ENCODE peak calls at places on chromosome 4, in seven cellular contexts. One of them, this sample, is unnamed.

GRCh38 chr4:181784881-181785280 is 458.3 kb upstream of the TENM3 start:
- DNase-seq in kidney: no peak
- DNase-seq in esophagus muscularis mucosa: no peak
- DNase-seq in RPMI8226: no peak
- DNase-seq in right cardiac atrium: no peak
- DNase-seq in LHCN-M2: no peak
- DNase-seq in amygdala: no peak
- DNase-seq in this sample: no peak

GRCh38 chr4:120399846-120400245 is 333.2 kb upstream of the MAD2L1 start:
- DNase-seq in RPMI8226: no peak
- DNase-seq in kidney: no peak
- DNase-seq in amygdala: no peak
- DNase-seq in right cardiac atrium: no peak
- DNase-seq in LHCN-M2: no peak
- DNase-seq in esophagus muscularis mucosa: no peak
- DNase-seq in this sample: no peak

GRCh38 chr4:171676555-171677215 is 136.5 kb upstream of the GALNTL6 start:
- DNase-seq in RPMI8226: no peak
- DNase-seq in amygdala: no peak
- DNase-seq in LHCN-M2: no peak
- DNase-seq in right cardiac atrium: no peak
- DNase-seq in kidney: no peak
- DNase-seq in esophagus muscularis mucosa: no peak
- DNase-seq in this sample: peak; percentile 18

GRCh38 chr4:8478801-8479744 is 38.5 kb downstream of the TRMT44 start:
- DNase-seq in kidney: no peak
- DNase-seq in RPMI8226: no peak
- DNase-seq in amygdala: no peak
- DNase-seq in right cardiac atrium: no peak
- DNase-seq in LHCN-M2: no peak
- DNase-seq in esophagus muscularis mucosa: no peak
- DNase-seq in this sample: no peak

GRCh38 chr4:114132830-114133229 is 153.4 kb upstream of the ARSJ start:
- DNase-seq in LHCN-M2: peak; percentile 20
- DNase-seq in esophagus muscularis mucosa: no peak
- DNase-seq in RPMI8226: no peak
- DNase-seq in right cardiac atrium: no peak
- DNase-seq in amygdala: no peak
- DNase-seq in kidney: no peak
- DNase-seq in this sample: no peak

GRCh38 chr4:92064574-92064973 is 239.2 kb upstream of the GRID2 start:
- DNase-seq in LHCN-M2: no peak
- DNase-seq in RPMI8226: no peak
- DNase-seq in amygdala: no peak
- DNase-seq in kidney: no peak
- DNase-seq in esophagus muscularis mucosa: no peak
- DNase-seq in right cardiac atrium: no peak
- DNase-seq in this sample: no peak

GRCh38 chr4:89619230-89619962 is 217.6 kb downstream of the SNCA start:
- DNase-seq in kidney: no peak
- DNase-seq in right cardiac atrium: no peak
- DNase-seq in RPMI8226: no peak
- DNase-seq in LHCN-M2: no peak
- DNase-seq in esophagus muscularis mucosa: no peak
- DNase-seq in amygdala: no peak
- DNase-seq in this sample: no peak

GRCh38 chr4:169117591-169118081 is 107.6 kb upstream of the CBR4 start:
- DNase-seq in LHCN-M2: peak; percentile 57
- DNase-seq in amygdala: no peak
- DNase-seq in RPMI8226: no peak
- DNase-seq in kidney: no peak
- DNase-seq in right cardiac atrium: no peak
- DNase-seq in esophagus muscularis mucosa: no peak
- DNase-seq in this sample: no peak

GRCh38 chr4:129111919-129112318 is 16.0 kb downstream of the C4orf33 start:
- DNase-seq in esophagus muscularis mucosa: no peak
- DNase-seq in RPMI8226: no peak
- DNase-seq in amygdala: no peak
- DNase-seq in kidney: no peak
- DNase-seq in LHCN-M2: no peak
- DNase-seq in right cardiac atrium: no peak
- DNase-seq in this sample: no peak

GRCh38 chr4:175066923-175067627 is 148.9 kb downstream of the ADAM29 start:
- DNase-seq in kidney: no peak
- DNase-seq in right cardiac atrium: no peak
- DNase-seq in RPMI8226: peak; percentile 56
- DNase-seq in amygdala: no peak
- DNase-seq in LHCN-M2: no peak
- DNase-seq in esophagus muscularis mucosa: no peak
- DNase-seq in this sample: no peak

GRCh38 chr4:26803462-26803861 is 57.2 kb upstream of the STIM2 start:
- DNase-seq in LHCN-M2: peak; percentile 96
- DNase-seq in esophagus muscularis mucosa: peak; percentile 84
- DNase-seq in amygdala: peak; percentile 16
- DNase-seq in right cardiac atrium: no peak
- DNase-seq in RPMI8226: no peak
- DNase-seq in kidney: no peak
- DNase-seq in this sample: no peak

GRCh38 chr4:183354213-183354612 is 32.0 kb upstream of the CLDN24 start:
- DNase-seq in right cardiac atrium: no peak
- DNase-seq in kidney: no peak
- DNase-seq in esophagus muscularis mucosa: no peak
- DNase-seq in RPMI8226: no peak
- DNase-seq in amygdala: no peak
- DNase-seq in LHCN-M2: no peak
- DNase-seq in this sample: no peak

GRCh38 chr4:67014592-67014991 is 530.7 kb downstream of the CENPC start:
- DNase-seq in esophagus muscularis mucosa: no peak
- DNase-seq in kidney: no peak
- DNase-seq in RPMI8226: no peak
- DNase-seq in LHCN-M2: no peak
- DNase-seq in right cardiac atrium: no peak
- DNase-seq in amygdala: no peak
- DNase-seq in this sample: no peak

GRCh38 chr4:142095886-142096605 is 459.7 kb downstream of the IL15 start:
- DNase-seq in amygdala: no peak
- DNase-seq in esophagus muscularis mucosa: no peak
- DNase-seq in RPMI8226: no peak
- DNase-seq in kidney: no peak
- DNase-seq in LHCN-M2: peak; percentile 92
- DNase-seq in right cardiac atrium: no peak
- DNase-seq in this sample: no peak

GRCh38 chr4:89957527-89957926 is 62.9 kb downstream of the MMRN1 start:
- DNase-seq in kidney: no peak
- DNase-seq in esophagus muscularis mucosa: no peak
- DNase-seq in amygdala: no peak
- DNase-seq in LHCN-M2: no peak
- DNase-seq in RPMI8226: no peak
- DNase-seq in right cardiac atrium: no peak
- DNase-seq in this sample: no peak

GRCh38 chr4:166594326-166594946 is 639.9 kb downstream of the SPOCK3 start:
- DNase-seq in LHCN-M2: peak; percentile 49
- DNase-seq in kidney: no peak
- DNase-seq in right cardiac atrium: no peak
- DNase-seq in amygdala: no peak
- DNase-seq in RPMI8226: peak; percentile 32
- DNase-seq in esophagus muscularis mucosa: no peak
- DNase-seq in this sample: no peak